ENCODE peak calls at places on chromosomes 6 and 20, in four cellular contexts. A is spleen, N is SJSA1, Q is upper lobe of right lung. W is an unnamed sample.

GRCh38 chr20:60977896-60978295 is 274.2 kb upstream of the CDH4 start:
- DNase-seq in A (no peak), N (no peak), Q (no peak), W (no peak)

GRCh38 chr6:153043719-153044118 is 41.2 kb upstream of the MTRF1L start:
- DNase-seq in A (no peak), N (no peak), Q (no peak), W (no peak)

GRCh38 chr20:24739751-24740150 is 209.3 kb upstream of the CST7 start:
- DNase-seq in A (no peak), N (no peak), Q (no peak), W (no peak)

GRCh38 chr6:74991573-74992332 is 214.1 kb downstream of the COL12A1 start:
- DNase-seq in A (no peak), N (no peak), Q (no peak), W (peak; percentile 88)

GRCh38 chr20:2217857-2218529 is 77.8 kb upstream of the TGM3 start:
- DNase-seq in A (no peak), N (no peak), Q (no peak), W (no peak)

GRCh38 chr6:48486876-48487275 is 375.9 kb upstream of the PTCHD4 start:
- DNase-seq in A (no peak), N (no peak), Q (no peak), W (no peak)

GRCh38 chr6:30955367-30956042 is 14.7 kb downstream of the MUCL3 start:
- DNase-seq in A (peak; percentile 95), N (no peak), Q (peak; percentile 91), W (peak; percentile 22)

GRCh38 chr6:28982476-28983266 is 22.4 kb downstream of the ZNF311 start:
- DNase-seq in A (no peak), N (peak; percentile 53), Q (no peak), W (peak; percentile 68)

GRCh38 chr20:64131406-64131805 is 24.0 kb upstream of the NPBWR2 start:
- DNase-seq in A (peak; percentile 33), N (peak; percentile 65), Q (peak; percentile 32), W (no peak)

GRCh38 chr6:20415304-20416062 is 13.8 kb downstream of the E2F3 start:
- DNase-seq in A (no peak), N (no peak), Q (no peak), W (no peak)

GRCh38 chr6:30556714-30556963 is 350 bp upstream of the GNL1 start:
- DNase-seq in A (peak; percentile 96), N (no peak), Q (no peak), W (no peak)

GRCh38 chr6:35294308-35294945 is 3.2 kb upstream of the DEF6 start:
- DNase-seq in A (peak; percentile 86), N (no peak), Q (no peak), W (peak; percentile 37)

GRCh38 chr20:57308451-57309410 is 20.9 kb upstream of the SPO11 start:
- DNase-seq in A (peak; percentile 15), N (no peak), Q (no peak), W (no peak)

GRCh38 chr6:37974381-37974780 is 154.9 kb downstream of the ZFAND3 start:
- DNase-seq in A (no peak), N (no peak), Q (no peak), W (no peak)

GRCh38 chr6:27777126-27777525 is 135.1 kb downstream of the OR2B2 start:
- DNase-seq in A (no peak), N (no peak), Q (no peak), W (no peak)

GRCh38 chr6:132005177-132005576 is 54.0 kb upstream of the CCN2 start:
- DNase-seq in A (no peak), N (no peak), Q (no peak), W (no peak)

GRCh38 chr20:52279667-52280180 is 88.1 kb upstream of the ZFP64 start:
- DNase-seq in A (no peak), N (no peak), Q (no peak), W (peak; percentile 36)

GRCh38 chr6:119276211-119276610 is 73.3 kb downstream of the MAN1A1 start:
- DNase-seq in A (no peak), N (no peak), Q (no peak), W (peak; percentile 12)

GRCh38 chr6:66662721-66663120 is 955.7 kb upstream of the EYS start:
- DNase-seq in A (no peak), N (no peak), Q (no peak), W (no peak)

GRCh38 chr6:36127462-36128016 is 2.8 kb upstream of the MAPK13 start:
- DNase-seq in A (peak; percentile 92), N (peak; percentile 65), Q (peak; percentile 82), W (peak; percentile 83)

GRCh38 chr6:153956807-153957206 is 82.2 kb upstream of the OPRM1 start:
- DNase-seq in A (no peak), N (no peak), Q (no peak), W (peak; percentile 3)

GRCh38 chr6:111482236-111482958 is 621 bp downstream of the REV3L start:
- DNase-seq in A (peak; percentile 91), N (peak; percentile 52), Q (peak; percentile 83), W (peak; percentile 52)

GRCh38 chr6:1379026-1379809 is 10.2 kb upstream of the FOXF2 start:
- DNase-seq in A (peak; percentile 77), N (no peak), Q (no peak), W (no peak)
- H3K4me3 ChIP-seq in A (no peak overlapping the region), N (no peak overlapping the region), Q (no peak overlapping the region), W (no peak overlapping the region)

GRCh38 chr20:37397076-37397953 is 51.4 kb downstream of the SRC start:
- DNase-seq in A (no peak), N (no peak), Q (no peak), W (no peak)
- H3K27ac ChIP-seq in A (no peak overlapping the region), N (no peak overlapping the region), Q (no peak overlapping the region), W (no peak overlapping the region)

GRCh38 chr6:99614430-99615161 is 8.0 kb downstream of the PRDM13 start:
- DNase-seq in A (peak; percentile 79), N (no peak), Q (no peak), W (no peak)

GRCh38 chr6:99617131-99617530 is 10.5 kb downstream of the PRDM13 start:
- DNase-seq in A (no peak), N (no peak), Q (no peak), W (no peak)

GRCh38 chr6:99613705-99614429 is 7.2 kb downstream of the PRDM13 start:
- DNase-seq in A (no peak), N (no peak), Q (no peak), W (no peak)

GRCh38 chr6:99618649-99619408 is 12.2 kb downstream of the PRDM13 start:
- DNase-seq in A (no peak), N (no peak), Q (no peak), W (no peak)

GRCh38 chr6:99619409-99619762 is 12.8 kb downstream of the PRDM13 start:
- DNase-seq in A (no peak), N (no peak), Q (no peak), W (no peak)
- H3K4me3 ChIP-seq in A (no peak overlapping the region), N (no peak overlapping the region), Q (no peak overlapping the region), W (no peak overlapping the region)

DNA sequence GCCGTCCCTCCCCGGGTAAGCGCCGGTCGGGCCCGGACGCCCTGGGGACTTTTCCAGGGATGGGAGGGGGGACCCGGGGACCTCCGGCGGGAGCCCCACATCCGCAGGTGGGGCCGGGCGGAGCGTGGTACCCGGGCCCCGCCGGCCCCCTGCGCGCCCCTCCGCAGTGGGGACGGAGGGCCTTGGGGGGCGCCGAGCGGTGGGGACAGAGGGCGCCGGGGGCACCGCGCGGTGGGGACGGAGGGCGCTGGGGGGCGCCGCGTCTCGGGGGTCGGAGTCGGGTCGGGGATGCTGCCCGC is 267 bp downstream of the PLEKHG1 start:
- DNase-seq in A (no peak), N (no peak), Q (no peak), W (no peak)
- H3K27ac ChIP-seq in A (peak overlapping the region; percentile 99), N (no peak overlapping the region), Q (peak overlapping the region; percentile 67), W (no peak overlapping the region)